ENCODE peak calls at places on chromosomes 2 and 18, in four cellular contexts. W is D341Med, I is midbrain, K is NCI-H187. D is an unnamed sample.

GRCh38 chr2:212242739-212243138 is 295.9 kb downstream of the ERBB4 start:
- DNase-seq in W (no peak), I (no peak), K (no peak), D (no peak)

GRCh38 chr2:42342061-42342794 is 18.8 kb downstream of the COX7A2L start:
- DNase-seq in W (no peak), I (no peak), K (no peak), D (peak)

GRCh38 chr2:152409691-152410597 is 75.0 kb downstream of the FMNL2 start:
- DNase-seq in W (no peak), I (no peak), K (no peak), D (no peak)

GRCh38 chr18:47996091-47996541 is 65.7 kb upstream of the SMAD2 start:
- DNase-seq in W (peak), I (no peak), K (peak), D (no peak)

GRCh38 chr18:80169607-80170006 is 60.5 kb downstream of the ADNP2 start:
- DNase-seq in W (peak), I (no peak), K (no peak), D (no peak)

GRCh38 chr2:227153766-227154486 is 10.1 kb downstream of the COL4A4 start:
- DNase-seq in W (no peak), I (no peak), K (no peak), D (no peak)

GRCh38 chr2:241189856-241190201 is 1.4 kb downstream of the ANO7 start:
- DNase-seq in W (peak), I (no peak), K (no peak), D (no peak)

GRCh38 chr2:126145752-126146151 is 510.2 kb upstream of the GYPC start:
- DNase-seq in W (no peak), I (no peak), K (no peak), D (no peak)

GRCh38 chr2:174702541-174702940 is 61.7 kb downstream of the CHRNA1 start:
- DNase-seq in W (no peak), I (no peak), K (no peak), D (no peak)

GRCh38 chr2:88247531-88247930 is 77.4 kb downstream of the THNSL2 start:
- DNase-seq in W (no peak), I (no peak), K (no peak), D (no peak)

GRCh38 chr2:173659522-173659921 is 304.9 kb downstream of the CDCA7 start:
- DNase-seq in W (no peak), I (no peak), K (no peak), D (no peak)

GRCh38 chr2:46569061-46569560 is 89.7 kb downstream of the TMEM247 start:
- DNase-seq in W (no peak), I (peak), K (no peak), D (no peak)

GRCh38 chr2:10309286-10309685 is 6.6 kb downstream of the HPCAL1 start:
- DNase-seq in W (no peak), I (no peak), K (no peak), D (no peak)

GRCh38 chr2:21030983-21031968 is 12.6 kb downstream of the APOB start:
- DNase-seq in W (no peak), I (no peak), K (no peak), D (no peak)

GRCh38 chr2:85681776-85682175 is 12.4 kb upstream of the GNLY start:
- DNase-seq in W (no peak), I (no peak), K (no peak), D (no peak)

GRCh38 chr18:34122724-34123334 is 101.9 kb downstream of the NOL4 start:
- DNase-seq in W (peak), I (peak), K (peak), D (peak)

GRCh38 chr2:176098366-176099158 is 1.0 kb upstream of the HOXD12 start:
- DNase-seq in W (no peak), I (no peak), K (no peak), D (no peak)

GRCh38 chr2:234269769-234270204 is 219.3 kb downstream of the SPP2 start:
- DNase-seq in W (no peak), I (no peak), K (no peak), D (no peak)

GRCh38 chr2:58970365-58970764 is 729.2 kb upstream of the FANCL start:
- DNase-seq in W (no peak), I (no peak), K (no peak), D (no peak)

GRCh38 chr2:182280128-182280527 is 146.7 kb downstream of the PDE1A start:
- DNase-seq in W (no peak), I (no peak), K (no peak), D (no peak)

GRCh38 chr2:10457846-10458563 is 9.9 kb upstream of the ODC1 start:
- DNase-seq in W (no peak), I (no peak), K (no peak), D (no peak)

D was measured in glutamatergic neuron.